ENCODE peak calls at places on chromosome 4, in five cellular contexts. V is DMS79 treated with DMSO at 0.1 percent for 48 hours, G is lower lobe of right lung, W is OCI-M1, Z is SJCRH30. K is an unnamed sample.

GRCh38 chr4:31415629-31416028 is 695.5 kb downstream of the PCDH7 start:
- DNase-seq in V (no peak), G (no peak), W (no peak), Z (no peak), K (no peak)

GRCh38 chr4:55733874-55734437 is 85.6 kb upstream of the EXOC1L start:
- DNase-seq in V (no peak), G (peak; percentile 79), W (peak; percentile 87), Z (peak; percentile 53), K (peak; percentile 65)

GRCh38 chr4:123783936-123784335 is 387.3 kb downstream of the SPRY1 start:
- DNase-seq in V (no peak), G (no peak), W (no peak), Z (no peak), K (no peak)

GRCh38 chr4:56655209-56655626 is 25.9 kb downstream of the HOPX start:
- DNase-seq in V (peak; percentile 29), G (no peak), W (no peak), Z (no peak), K (no peak)

GRCh38 chr4:101306225-101306624 is 41.1 kb downstream of the PPP3CA start:
- DNase-seq in V (peak; percentile 33), G (peak; percentile 54), W (no peak), Z (peak; percentile 17), K (no peak)

GRCh38 chr4:185713731-185714130 is 98.3 kb downstream of the SORBS2 start:
- DNase-seq in V (no peak), G (no peak), W (no peak), Z (no peak), K (no peak)

GRCh38 chr4:98604723-98605122 is 53.7 kb downstream of the TSPAN5 start:
- DNase-seq in V (no peak), G (no peak), W (no peak), Z (no peak), K (no peak)

GRCh38 chr4:110294165-110294564 is 95.8 kb upstream of the ELOVL6 start:
- DNase-seq in V (no peak), G (no peak), W (no peak), Z (peak; percentile 18), K (no peak)

GRCh38 chr4:1010522-1011021 is 854 bp upstream of the FGFRL1 start:
- DNase-seq in V (no peak), G (peak; percentile 86), W (peak; percentile 76), Z (peak; percentile 59), K (peak; percentile 86)

GRCh38 chr4:123060039-123060770 is 137.8 kb upstream of the NUDT6 start:
- DNase-seq in V (no peak), G (no peak), W (peak; percentile 14), Z (no peak), K (no peak)

GRCh38 chr4:148173397-148174017 is 268.7 kb downstream of the NR3C2 start:
- DNase-seq in V (no peak), G (no peak), W (no peak), Z (no peak), K (no peak)

GRCh38 chr4:88021824-88022223 is 14.4 kb downstream of the PKD2 start:
- DNase-seq in V (no peak), G (no peak), W (no peak), Z (no peak), K (no peak)